ENCODE peak calls at places on chromosomes 3 and 15, in six cellular contexts. E is adipocyte; P is left ventricle myocardium inferior; N is effector memory CD4-positive, alpha-beta T cell; S is A549; V is gastrocnemius medialis. G is an unnamed sample.

GRCh38 chr15:42107483-42107882 is 13.1 kb upstream of the PLA2G4D start:
- DNase-seq in E (no peak), P (no peak), N (no peak), S (no peak), V (no peak), G (peak)

GRCh38 chr3:80060664-80061063 is 292.9 kb upstream of the ROBO1 start:
- DNase-seq in E (peak), P (no peak), N (no peak), S (no peak), V (no peak), G (no peak)

GRCh38 chr3:35900079-35900478 is 260.8 kb downstream of the ARPP21 start:
- DNase-seq in E (no peak), P (no peak), N (no peak), S (no peak), V (no peak), G (no peak)

GRCh38 chr15:57429098-57429497 is 52.8 kb downstream of the CGNL1 start:
- DNase-seq in E (no peak), P (no peak), N (no peak), S (no peak), V (no peak), G (no peak)

GRCh38 chr15:58146734-58147133 is 8.6 kb downstream of the AQP9 start:
- DNase-seq in E (peak), P (no peak), N (no peak), S (no peak), V (no peak), G (no peak)

GRCh38 chr3:23217872-23218554 is 14.9 kb downstream of the UBE2E2 start:
- DNase-seq in E (no peak), P (no peak), N (no peak), S (no peak), V (no peak), G (no peak)

GRCh38 chr3:54756330-54756731 is 171.5 kb downstream of the LRTM1 start:
- DNase-seq in E (peak), P (no peak), N (no peak), S (no peak), V (no peak), G (no peak)

GRCh38 chr15:66700802-66701421 is 1.1 kb upstream of the SMAD6 start:
- DNase-seq in E (peak), P (peak), N (peak), S (peak), V (peak), G (peak)

GRCh38 chr3:186614597-186615483 is 2.0 kb downstream of the AHSG start:
- DNase-seq in E (peak), P (peak), N (peak), S (peak), V (peak), G (peak)
- H3K4me3 ChIP-seq in E (no peak), P (no peak), N (no peak), S (no peak), V (no peak), G (no peak)

DNA sequence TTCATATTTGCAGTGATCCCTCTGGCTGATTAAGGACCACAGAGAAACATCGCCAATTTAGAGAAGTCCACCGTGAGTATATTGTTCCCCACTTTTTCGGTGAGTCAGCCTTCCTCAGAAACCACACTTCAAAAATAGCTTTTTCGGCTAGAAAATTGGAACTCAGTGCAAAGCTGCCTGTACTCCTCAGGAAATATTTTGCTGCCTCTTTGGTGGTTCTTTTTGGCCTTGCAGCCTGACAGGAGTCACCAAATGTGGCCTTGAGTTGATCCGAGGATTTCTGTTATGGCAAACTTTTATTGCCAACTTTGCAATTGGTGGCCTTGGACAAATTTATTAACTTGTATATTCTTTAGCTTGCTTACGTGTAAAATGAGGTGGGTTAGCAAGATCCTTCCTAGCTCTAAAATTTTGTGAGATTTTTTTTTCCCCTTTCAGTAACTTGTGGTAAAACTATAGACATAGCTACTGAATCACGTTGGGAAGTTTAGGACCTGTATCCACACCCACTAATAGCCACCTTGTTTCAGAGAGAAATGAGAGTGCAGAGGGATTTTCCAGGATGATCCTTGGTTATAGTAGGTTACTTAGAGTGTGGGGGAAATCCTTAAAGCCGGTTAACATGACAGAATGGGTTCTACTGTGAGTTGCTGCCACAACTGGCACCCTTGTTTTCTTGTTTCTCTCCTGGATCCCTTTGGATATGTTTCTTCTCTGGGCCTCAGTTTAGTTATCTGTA is 9.9 kb downstream of the ARL6IP5 start:
- DNase-seq in E (peak), P (no peak), N (no peak), S (no peak), V (no peak), G (no peak)
- H3K4me3 ChIP-seq in E (no peak), P (peak), N (peak), S (no peak), V (no peak), G (no peak)

GRCh38 chr3:137815251-137815650 is 51.1 kb downstream of the SOX14 start:
- DNase-seq in E (no peak), P (no peak), N (no peak), S (no peak), V (no peak), G (no peak)

DNA sequence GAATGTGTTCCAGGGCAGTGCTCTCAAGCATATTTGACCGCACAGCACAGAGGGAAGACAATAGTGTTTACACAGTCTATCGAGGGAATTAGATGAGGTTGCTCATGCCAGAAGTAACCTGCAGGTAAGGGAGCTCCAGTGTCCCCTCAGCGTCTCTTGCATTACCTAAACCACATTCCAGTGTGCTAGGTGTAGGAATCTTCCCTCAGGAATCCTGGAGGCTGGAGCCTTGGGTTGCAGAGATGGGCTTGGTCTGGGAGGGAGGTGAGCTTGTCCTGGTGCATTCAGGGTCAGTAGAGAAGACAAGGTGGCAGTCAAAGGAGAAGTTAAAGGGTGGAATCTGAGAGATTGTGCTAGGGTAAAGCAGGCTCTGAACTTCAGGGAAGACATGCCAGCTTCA is 56.3 kb downstream of the SOX14 start:
- DNase-seq in E (no peak), P (no peak), N (no peak), S (no peak), V (no peak), G (no peak)
- H3K4me3 ChIP-seq in E (no peak), P (no peak), N (no peak), S (no peak), V (no peak), G (no peak)

DNA sequence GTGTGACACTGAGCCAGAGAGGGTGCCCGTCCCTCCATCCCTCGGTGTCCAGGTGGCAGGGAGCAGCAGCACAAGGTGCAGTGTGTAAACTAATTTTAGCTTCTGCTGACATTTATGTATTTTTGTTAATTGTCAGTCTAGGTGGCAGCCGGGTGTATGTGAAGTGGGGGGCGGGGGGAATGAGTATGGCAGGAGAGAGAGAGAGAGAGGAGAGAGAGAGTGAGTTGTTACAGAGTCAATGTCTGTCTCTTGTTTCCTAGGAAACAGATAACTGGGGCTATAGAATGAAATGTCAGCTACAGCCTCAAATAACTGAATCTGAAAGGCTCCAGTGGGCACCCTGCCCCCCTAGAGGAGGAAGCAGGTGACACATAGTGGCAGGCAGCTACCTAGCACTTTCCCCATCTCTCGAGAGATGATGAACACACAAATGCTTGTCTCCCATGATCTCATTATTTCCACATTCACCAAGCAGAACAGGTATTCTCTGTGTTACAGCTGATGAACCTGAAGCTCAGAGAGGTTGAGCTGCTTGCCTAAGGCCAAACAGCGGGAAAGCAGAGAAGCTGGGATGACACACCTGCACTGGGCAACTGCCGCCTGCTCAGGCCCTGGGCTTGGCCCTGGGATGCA is 24.7 kb downstream of the RASGRF1 start:
- DNase-seq in E (no peak), P (no peak), N (no peak), S (no peak), V (no peak), G (no peak)
- H3K4me3 ChIP-seq in E (no peak), P (no peak), N (no peak), S (no peak), V (no peak), G (no peak)

DNA sequence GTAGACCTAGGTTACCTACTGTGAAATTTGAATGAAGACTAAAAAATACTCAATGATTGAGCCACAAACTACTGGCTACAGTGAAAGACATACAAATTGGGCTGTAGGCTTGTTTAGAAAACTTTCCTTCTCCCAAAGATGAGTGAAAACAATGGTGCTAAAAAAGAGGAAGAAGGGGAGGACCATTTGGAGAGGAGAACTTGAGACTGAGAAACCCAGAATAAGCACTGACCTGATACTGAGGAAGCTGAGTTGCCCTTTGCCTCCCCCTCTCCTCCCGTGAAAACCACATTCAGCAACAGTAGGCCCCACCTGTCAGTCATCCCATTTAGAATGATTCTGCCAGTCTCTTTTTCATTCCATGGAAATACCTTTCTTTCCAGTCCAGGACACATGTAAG is 484.0 kb upstream of the TGFBR2 start:
- DNase-seq in E (no peak), P (no peak), N (no peak), S (no peak), V (no peak), G (no peak)
- H3K4me3 ChIP-seq in E (no peak), P (no peak), N (no peak), S (no peak), V (no peak), G (no peak)

GRCh38 chr3:114374433-114374832 is 80.6 kb downstream of the TIGIT start:
- DNase-seq in E (no peak), P (no peak), N (no peak), S (no peak), V (no peak), G (no peak)
- H3K4me3 ChIP-seq in E (no peak), P (no peak), N (no peak), S (no peak), V (no peak), G (no peak)

DNA sequence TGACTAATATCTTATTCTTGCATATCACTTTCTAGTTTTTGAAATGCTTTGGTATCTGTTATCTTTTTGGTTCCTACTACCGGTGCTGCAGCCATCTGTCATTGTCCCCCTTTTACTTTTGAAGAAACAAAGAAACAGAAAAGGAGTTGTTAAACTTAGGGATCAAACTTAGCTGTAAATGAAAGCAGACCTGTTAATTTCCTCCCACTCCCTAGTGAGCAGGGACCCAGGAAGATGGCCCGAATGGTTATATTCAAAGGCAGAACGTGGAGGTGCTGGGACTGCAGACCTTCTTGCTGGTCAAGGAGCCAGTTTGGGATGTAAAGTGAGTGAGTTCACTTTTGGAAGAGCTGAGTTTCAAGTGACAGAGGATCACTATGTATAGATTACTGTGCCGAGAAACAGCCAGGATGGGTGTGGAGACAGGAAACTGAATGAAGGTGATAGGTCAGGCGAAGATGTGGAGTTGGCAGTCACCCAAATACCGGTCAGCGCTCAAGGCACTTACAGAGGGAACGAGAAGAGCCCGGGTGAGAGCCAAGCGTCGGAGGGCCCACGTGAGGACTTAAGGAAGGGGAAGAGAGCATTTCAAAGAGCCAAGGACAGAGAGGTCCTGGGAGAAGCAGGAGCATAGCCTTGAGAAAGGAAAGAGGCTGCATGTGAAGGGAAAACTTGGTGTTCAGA is 20.1 kb downstream of the KBTBD8 start:
- DNase-seq in E (no peak), P (peak), N (no peak), S (no peak), V (no peak), G (no peak)
- H3K4me3 ChIP-seq in E (no peak), P (peak), N (no peak), S (no peak), V (no peak), G (no peak)

DNA sequence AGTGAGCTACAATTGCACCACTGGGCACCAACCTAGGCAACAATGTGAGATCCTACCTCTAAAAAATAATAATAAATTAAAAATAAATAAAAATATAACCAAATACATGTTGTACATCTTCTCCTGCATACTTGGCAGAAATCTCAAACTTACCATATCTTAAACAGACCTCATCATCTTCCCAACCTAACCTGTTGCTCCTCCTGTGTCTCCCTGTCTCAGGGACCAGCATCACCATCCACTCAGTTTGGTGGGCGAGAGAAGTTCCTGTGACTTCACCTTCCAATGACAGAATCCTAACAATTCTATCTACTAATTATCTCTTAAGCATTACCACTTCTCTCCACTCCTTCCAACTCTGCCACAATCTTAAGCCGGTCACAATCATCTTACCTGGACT is 3.3 kb downstream of the PIK3R4 start:
- DNase-seq in E (no peak), P (no peak), N (no peak), S (no peak), V (no peak), G (no peak)
- H3K4me3 ChIP-seq in E (peak), P (peak), N (no peak), S (no peak), V (no peak), G (no peak)

DNA sequence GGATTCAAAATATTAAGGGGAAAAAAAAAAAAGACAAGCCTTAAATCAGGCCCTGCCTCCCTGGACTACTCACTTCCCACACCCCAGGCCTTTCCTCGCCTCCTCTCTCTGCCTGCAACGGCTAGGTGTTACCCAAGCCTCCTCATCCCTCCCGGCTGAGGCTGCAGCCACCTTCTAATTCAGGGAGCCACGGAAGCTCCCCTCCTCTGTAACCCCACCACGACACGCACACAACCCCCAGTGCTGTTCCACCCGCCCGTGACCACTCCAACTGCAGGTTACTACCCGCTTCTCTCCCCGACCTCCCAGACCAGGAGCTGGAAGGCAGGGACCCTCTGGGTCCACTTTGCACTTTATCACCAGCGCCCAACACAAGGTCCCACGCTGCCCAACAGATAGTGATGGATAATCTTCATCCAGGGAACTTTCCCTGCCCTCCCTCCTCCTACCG is 931 bp downstream of the KIF7 start:
- DNase-seq in E (peak), P (no peak), N (no peak), S (no peak), V (no peak), G (no peak)
- H3K4me3 ChIP-seq in E (peak), P (peak), N (no peak), S (peak), V (peak), G (peak)

GRCh38 chr15:50108446-50108845 is 10.6 kb downstream of the ATP8B4 start:
- DNase-seq in E (no peak), P (no peak), N (no peak), S (no peak), V (no peak), G (no peak)
- H3K4me3 ChIP-seq in E (no peak), P (no peak), N (no peak), S (no peak), V (no peak), G (no peak)